ENCODE peak calls at places on chromosome 3, in six cellular contexts. One of them, this sample, is unnamed.

GRCh38 chr3:64728428-64728827 is 40.6 kb upstream of the ADAMTS9 start:
- DNase-seq in heart left ventricle: peak; percentile 37
- DNase-seq in left cardiac atrium: peak; percentile 24
- DNase-seq in SK-MEL-5: no peak
- DNase-seq in NCI-H146: no peak
- DNase-seq in EL: no peak
- DNase-seq in this sample: no peak

GRCh38 chr3:168884353-168884903 is 779.1 kb downstream of the MECOM start:
- DNase-seq in heart left ventricle: no peak
- DNase-seq in left cardiac atrium: no peak
- DNase-seq in SK-MEL-5: no peak
- DNase-seq in NCI-H146: no peak
- DNase-seq in EL: peak; percentile 66
- DNase-seq in this sample: no peak

GRCh38 chr3:193572426-193572908 is 17.8 kb upstream of the ATP13A4 start:
- DNase-seq in heart left ventricle: peak; percentile 46
- DNase-seq in left cardiac atrium: peak; percentile 30
- DNase-seq in SK-MEL-5: peak; percentile 91
- DNase-seq in NCI-H146: peak; percentile 77
- DNase-seq in EL: peak; percentile 61
- DNase-seq in this sample: peak; percentile 29

GRCh38 chr3:130276203-130276803 is 69.2 kb upstream of the COL6A5 start:
- DNase-seq in heart left ventricle: no peak
- DNase-seq in left cardiac atrium: no peak
- DNase-seq in SK-MEL-5: peak; percentile 66
- DNase-seq in NCI-H146: peak; percentile 33
- DNase-seq in EL: peak; percentile 51
- DNase-seq in this sample: no peak

GRCh38 chr3:21839592-21839991 is 88.6 kb upstream of the ZNF385D start:
- DNase-seq in heart left ventricle: peak; percentile 51
- DNase-seq in left cardiac atrium: peak; percentile 34
- DNase-seq in SK-MEL-5: peak; percentile 47
- DNase-seq in NCI-H146: peak; percentile 0
- DNase-seq in EL: peak; percentile 68
- DNase-seq in this sample: no peak

GRCh38 chr3:31546152-31546551 is 13.4 kb downstream of the STT3B start:
- DNase-seq in heart left ventricle: peak; percentile 49
- DNase-seq in left cardiac atrium: no peak
- DNase-seq in SK-MEL-5: no peak
- DNase-seq in NCI-H146: no peak
- DNase-seq in EL: no peak
- DNase-seq in this sample: no peak

GRCh38 chr3:58414538-58415197 is 19.0 kb downstream of the PDHB start:
- DNase-seq in heart left ventricle: peak; percentile 66
- DNase-seq in left cardiac atrium: peak; percentile 66
- DNase-seq in SK-MEL-5: peak; percentile 77
- DNase-seq in NCI-H146: peak; percentile 44
- DNase-seq in EL: peak; percentile 64
- DNase-seq in this sample: peak; percentile 11

GRCh38 chr3:197002701-197003454 is 26.7 kb downstream of the MELTF start:
- DNase-seq in heart left ventricle: peak; percentile 83
- DNase-seq in left cardiac atrium: peak; percentile 84
- DNase-seq in SK-MEL-5: no peak
- DNase-seq in NCI-H146: peak; percentile 95
- DNase-seq in EL: peak; percentile 77
- DNase-seq in this sample: peak; percentile 47

GRCh38 chr3:72818092-72818721 is 30.0 kb downstream of the SHQ1 start:
- DNase-seq in heart left ventricle: no peak
- DNase-seq in left cardiac atrium: no peak
- DNase-seq in SK-MEL-5: peak; percentile 49
- DNase-seq in NCI-H146: peak; percentile 3
- DNase-seq in EL: no peak
- DNase-seq in this sample: no peak

GRCh38 chr3:143241556-143241955 is 122.0 kb downstream of the CHST2 start:
- DNase-seq in heart left ventricle: no peak
- DNase-seq in left cardiac atrium: no peak
- DNase-seq in SK-MEL-5: no peak
- DNase-seq in NCI-H146: no peak
- DNase-seq in EL: no peak
- DNase-seq in this sample: no peak

GRCh38 chr3:67804089-67804488 is 149.7 kb upstream of the SUCLG2 start:
- DNase-seq in heart left ventricle: no peak
- DNase-seq in left cardiac atrium: no peak
- DNase-seq in SK-MEL-5: peak; percentile 19
- DNase-seq in NCI-H146: no peak
- DNase-seq in EL: peak; percentile 15
- DNase-seq in this sample: no peak

GRCh38 chr3:67610458-67610857 is 44.0 kb downstream of the SUCLG2 start:
- DNase-seq in heart left ventricle: no peak
- DNase-seq in left cardiac atrium: no peak
- DNase-seq in SK-MEL-5: peak; percentile 25
- DNase-seq in NCI-H146: no peak
- DNase-seq in EL: peak; percentile 69
- DNase-seq in this sample: no peak

GRCh38 chr3:102189564-102190339 is 245.1 kb upstream of the ZPLD1 start:
- DNase-seq in heart left ventricle: no peak
- DNase-seq in left cardiac atrium: no peak
- DNase-seq in SK-MEL-5: no peak
- DNase-seq in NCI-H146: no peak
- DNase-seq in EL: peak; percentile 29
- DNase-seq in this sample: no peak

GRCh38 chr3:194782767-194783404 is 97.2 kb downstream of the FAM43A start:
- DNase-seq in heart left ventricle: no peak
- DNase-seq in left cardiac atrium: no peak
- DNase-seq in SK-MEL-5: no peak
- DNase-seq in NCI-H146: peak; percentile 15
- DNase-seq in EL: peak; percentile 14
- DNase-seq in this sample: no peak

GRCh38 chr3:139260793-139261736 is 82.8 kb upstream of the MRPS22 start:
- DNase-seq in heart left ventricle: no peak
- DNase-seq in left cardiac atrium: no peak
- DNase-seq in SK-MEL-5: no peak
- DNase-seq in NCI-H146: no peak
- DNase-seq in EL: no peak
- DNase-seq in this sample: no peak

GRCh38 chr3:195774917-195775316 is 36.8 kb downstream of the MUC4 start:
- DNase-seq in heart left ventricle: peak; percentile 55
- DNase-seq in left cardiac atrium: peak; percentile 48
- DNase-seq in SK-MEL-5: peak; percentile 72
- DNase-seq in NCI-H146: peak; percentile 22
- DNase-seq in EL: peak; percentile 25
- DNase-seq in this sample: no peak

This sample was measured in stimulated activated CD4-positive, alpha-beta T cell treated with anti-CD3 and anti-CD28 coated beads, TNF-alpha, amount 100 ng/mL, for 24 hours.